ENCODE peak calls at places on chromosomes 13 and 19, in nine cellular contexts. One of them, this sample, is unnamed.

GRCh38 chr13:101875717-101876393 is 423.4 kb downstream of the ITGBL1 start:
- DNase-seq in SIG-M5: no peak
- DNase-seq in adrenal gland: no peak
- DNase-seq in A549: no peak
- DNase-seq in AG10803: peak
- DNase-seq in frontal cortex: no peak
- DNase-seq in CD4-positive, CD25-positive, alpha-beta regulatory T cell: no peak
- DNase-seq in NCI-H2081: peak
- DNase-seq in kidney glomerular epithelial cell: peak
- DNase-seq in this sample: peak

GRCh38 chr13:76418404-76418803 is 467.8 kb downstream of the KCTD12 start:
- DNase-seq in CD4-positive, CD25-positive, alpha-beta regulatory T cell: no peak
- DNase-seq in A549: no peak
- DNase-seq in AG10803: no peak
- DNase-seq in SIG-M5: no peak
- DNase-seq in adrenal gland: no peak
- DNase-seq in kidney glomerular epithelial cell: no peak
- DNase-seq in frontal cortex: no peak
- DNase-seq in NCI-H2081: no peak
- DNase-seq in this sample: no peak

GRCh38 chr19:2547721-2548120 is 71.8 kb downstream of the GADD45B start:
- DNase-seq in NCI-H2081: no peak
- DNase-seq in adrenal gland: no peak
- DNase-seq in AG10803: no peak
- DNase-seq in frontal cortex: no peak
- DNase-seq in kidney glomerular epithelial cell: no peak
- DNase-seq in CD4-positive, CD25-positive, alpha-beta regulatory T cell: no peak
- DNase-seq in SIG-M5: no peak
- DNase-seq in A549: no peak
- DNase-seq in this sample: no peak

GRCh38 chr19:12913871-12914690 is 5.0 kb downstream of the SYCE2 start:
- DNase-seq in AG10803: peak
- DNase-seq in A549: no peak
- DNase-seq in NCI-H2081: no peak
- DNase-seq in kidney glomerular epithelial cell: no peak
- DNase-seq in adrenal gland: no peak
- DNase-seq in SIG-M5: peak
- DNase-seq in frontal cortex: no peak
- DNase-seq in CD4-positive, CD25-positive, alpha-beta regulatory T cell: no peak
- DNase-seq in this sample: no peak

GRCh38 chr13:37645181-37645580 is 46.6 kb upstream of the POSTN start:
- DNase-seq in kidney glomerular epithelial cell: no peak
- DNase-seq in A549: no peak
- DNase-seq in AG10803: no peak
- DNase-seq in SIG-M5: no peak
- DNase-seq in CD4-positive, CD25-positive, alpha-beta regulatory T cell: no peak
- DNase-seq in frontal cortex: no peak
- DNase-seq in adrenal gland: no peak
- DNase-seq in NCI-H2081: no peak
- DNase-seq in this sample: no peak

GRCh38 chr13:27679896-27680295 is 58.2 kb downstream of the POLR1D start:
- DNase-seq in adrenal gland: no peak
- DNase-seq in AG10803: no peak
- DNase-seq in A549: no peak
- DNase-seq in kidney glomerular epithelial cell: no peak
- DNase-seq in SIG-M5: no peak
- DNase-seq in frontal cortex: no peak
- DNase-seq in NCI-H2081: no peak
- DNase-seq in CD4-positive, CD25-positive, alpha-beta regulatory T cell: no peak
- DNase-seq in this sample: no peak

GRCh38 chr13:103283451-103283820 is 217.2 kb upstream of the SLC10A2 start:
- DNase-seq in frontal cortex: no peak
- DNase-seq in NCI-H2081: no peak
- DNase-seq in CD4-positive, CD25-positive, alpha-beta regulatory T cell: no peak
- DNase-seq in AG10803: no peak
- DNase-seq in A549: no peak
- DNase-seq in SIG-M5: no peak
- DNase-seq in adrenal gland: no peak
- DNase-seq in kidney glomerular epithelial cell: peak
- DNase-seq in this sample: no peak

GRCh38 chr13:48950507-48950886 is 25.2 kb upstream of the FNDC3A start:
- DNase-seq in kidney glomerular epithelial cell: no peak
- DNase-seq in SIG-M5: no peak
- DNase-seq in CD4-positive, CD25-positive, alpha-beta regulatory T cell: no peak
- DNase-seq in NCI-H2081: no peak
- DNase-seq in A549: no peak
- DNase-seq in adrenal gland: no peak
- DNase-seq in frontal cortex: no peak
- DNase-seq in AG10803: peak
- DNase-seq in this sample: no peak

GRCh38 chr13:46197299-46197975 is 14.3 kb upstream of the LRRC63 start:
- DNase-seq in frontal cortex: no peak
- DNase-seq in AG10803: peak
- DNase-seq in A549: no peak
- DNase-seq in adrenal gland: no peak
- DNase-seq in NCI-H2081: no peak
- DNase-seq in SIG-M5: no peak
- DNase-seq in kidney glomerular epithelial cell: no peak
- DNase-seq in CD4-positive, CD25-positive, alpha-beta regulatory T cell: no peak
- DNase-seq in this sample: no peak

GRCh38 chr13:29909975-29910674 is 59.7 kb upstream of the UBL3 start:
- DNase-seq in A549: no peak
- DNase-seq in kidney glomerular epithelial cell: peak
- DNase-seq in NCI-H2081: no peak
- DNase-seq in AG10803: peak
- DNase-seq in SIG-M5: no peak
- DNase-seq in adrenal gland: no peak
- DNase-seq in CD4-positive, CD25-positive, alpha-beta regulatory T cell: no peak
- DNase-seq in frontal cortex: no peak
- DNase-seq in this sample: no peak

GRCh38 chr19:40806385-40807146 is 7.6 kb downstream of the EGLN2 start:
- DNase-seq in frontal cortex: peak
- DNase-seq in CD4-positive, CD25-positive, alpha-beta regulatory T cell: peak
- DNase-seq in kidney glomerular epithelial cell: peak
- DNase-seq in SIG-M5: no peak
- DNase-seq in A549: peak
- DNase-seq in adrenal gland: peak
- DNase-seq in NCI-H2081: peak
- DNase-seq in AG10803: peak
- DNase-seq in this sample: peak

GRCh38 chr13:102299366-102299765 is 102.5 kb downstream of the FGF14 start:
- DNase-seq in CD4-positive, CD25-positive, alpha-beta regulatory T cell: no peak
- DNase-seq in kidney glomerular epithelial cell: no peak
- DNase-seq in adrenal gland: no peak
- DNase-seq in AG10803: no peak
- DNase-seq in A549: no peak
- DNase-seq in SIG-M5: no peak
- DNase-seq in NCI-H2081: no peak
- DNase-seq in frontal cortex: no peak
- DNase-seq in this sample: no peak

GRCh38 chr19:47369923-47370625 is 21.0 kb downstream of the DHX34 start:
- DNase-seq in NCI-H2081: no peak
- DNase-seq in adrenal gland: peak
- DNase-seq in A549: no peak
- DNase-seq in AG10803: peak
- DNase-seq in SIG-M5: peak
- DNase-seq in kidney glomerular epithelial cell: no peak
- DNase-seq in frontal cortex: no peak
- DNase-seq in CD4-positive, CD25-positive, alpha-beta regulatory T cell: no peak
- DNase-seq in this sample: no peak

GRCh38 chr13:89951341-89951740 is 1396.1 kb upstream of the MIR17HG start:
- DNase-seq in adrenal gland: no peak
- DNase-seq in CD4-positive, CD25-positive, alpha-beta regulatory T cell: no peak
- DNase-seq in AG10803: no peak
- DNase-seq in kidney glomerular epithelial cell: no peak
- DNase-seq in frontal cortex: no peak
- DNase-seq in A549: no peak
- DNase-seq in SIG-M5: no peak
- DNase-seq in NCI-H2081: no peak
- DNase-seq in this sample: no peak